ENCODE peak calls at places on chromosomes 2 and 18, in six cellular contexts. T, V, C, Q, L and I are unnamed samples.

GRCh38 chr2:200177971-200178911 is 128.3 kb upstream of the SPATS2L start:
- DNase-seq in L (peak), T (no peak), V (no peak), Q (peak), C (peak), I (no peak)

GRCh38 chr2:240593703-240594451 is 7.3 kb downstream of the CAPN10 start:
- DNase-seq in C (no peak), T (peak), Q (no peak), V (peak), L (peak), I (no peak)

GRCh38 chr2:196259507-196260481 is 88.4 kb upstream of the STK17B start:
- DNase-seq in V (no peak), L (no peak), T (no peak), Q (no peak), C (peak), I (peak)

GRCh38 chr2:242024751-242025355 is 155.3 kb downstream of the RTP5 start:
- DNase-seq in V (no peak), C (no peak), Q (no peak), T (peak), L (no peak), I (no peak)

GRCh38 chr2:106885326-106885725 is 641 bp downstream of the ST6GAL2 start:
- DNase-seq in V (no peak), Q (no peak), C (peak), T (no peak), L (no peak), I (no peak)

GRCh38 chr2:226208726-226209125 is 590.9 kb downstream of the IRS1 start:
- DNase-seq in L (no peak), Q (no peak), T (no peak), C (no peak), V (no peak), I (no peak)

GRCh38 chr2:120740765-120741513 is 5.3 kb downstream of the GLI2 start:
- DNase-seq in C (peak), Q (no peak), L (no peak), V (peak), T (no peak), I (no peak)

GRCh38 chr2:234802845-234803171 is 149.0 kb upstream of the SH3BP4 start:
- DNase-seq in C (no peak), T (no peak), Q (no peak), L (no peak), V (no peak), I (no peak)

GRCh38 chr2:83837823-83838222 is 621.3 kb downstream of the SUCLG1 start:
- DNase-seq in L (no peak), T (no peak), V (no peak), Q (no peak), C (no peak), I (no peak)

GRCh38 chr2:218832520-218832919 is 917 bp upstream of the PRKAG3 start:
- DNase-seq in C (no peak), Q (no peak), V (no peak), L (peak), T (no peak), I (no peak)

GRCh38 chr2:61135510-61135909 is 26.5 kb upstream of the C2orf74 start:
- DNase-seq in Q (peak), C (peak), L (no peak), V (peak), T (no peak), I (peak)

GRCh38 chr2:14454102-14454676 is 178.3 kb upstream of the LRATD1 start:
- DNase-seq in C (no peak), Q (no peak), T (no peak), V (no peak), L (no peak), I (no peak)

GRCh38 chr18:50179465-50179864 is 15.5 kb downstream of the MYO5B start:
- DNase-seq in T (no peak), V (no peak), Q (no peak), L (no peak), C (no peak), I (no peak)

GRCh38 chr2:235312571-235312970 is 181.3 kb upstream of the AGAP1 start:
- DNase-seq in L (no peak), C (no peak), T (no peak), V (no peak), Q (no peak), I (no peak)

GRCh38 chr2:29134933-29135332 is 19.7 kb downstream of the CLIP4 start:
- DNase-seq in C (no peak), V (no peak), Q (no peak), T (no peak), L (no peak), I (no peak)

GRCh38 chr2:205754285-205754923 is 72.1 kb downstream of the NRP2 start:
- DNase-seq in V (no peak), Q (no peak), C (no peak), T (no peak), L (no peak), I (no peak)

GRCh38 chr18:2515908-2516625 is 55.2 kb downstream of the METTL4 start:
- DNase-seq in T (no peak), L (no peak), V (no peak), C (peak), Q (peak), I (no peak)

GRCh38 chr2:209314641-209315040 is 109.2 kb upstream of the MAP2 start:
- DNase-seq in C (no peak), T (no peak), V (no peak), Q (no peak), L (no peak), I (no peak)

GRCh38 chr2:105447476-105447875 is 48.6 kb upstream of the FHL2 start:
- DNase-seq in Q (no peak), T (no peak), C (no peak), L (no peak), V (no peak), I (no peak)

GRCh38 chr2:205612661-205613060 is 69.6 kb upstream of the NRP2 start:
- DNase-seq in Q (no peak), C (no peak), L (no peak), V (no peak), T (no peak), I (peak)

GRCh38 chr2:84816426-84817026 is 64.4 kb downstream of the TRABD2A start:
- DNase-seq in V (no peak), T (no peak), L (no peak), Q (no peak), C (no peak), I (no peak)

GRCh38 chr18:22473366-22473765 is 55.7 kb upstream of the CTAGE1 start:
- DNase-seq in L (no peak), T (no peak), Q (no peak), V (no peak), C (no peak), I (no peak)

GRCh38 chr2:55371387-55371786 is 48.3 kb downstream of the CCDC88A start:
- DNase-seq in T (no peak), Q (no peak), C (no peak), V (no peak), L (no peak), I (no peak)

GRCh38 chr2:64767670-64768425 is 114.1 kb upstream of the SERTAD2 start:
- DNase-seq in C (peak), T (peak), V (peak), L (peak), Q (peak), I (peak)

DNA sequence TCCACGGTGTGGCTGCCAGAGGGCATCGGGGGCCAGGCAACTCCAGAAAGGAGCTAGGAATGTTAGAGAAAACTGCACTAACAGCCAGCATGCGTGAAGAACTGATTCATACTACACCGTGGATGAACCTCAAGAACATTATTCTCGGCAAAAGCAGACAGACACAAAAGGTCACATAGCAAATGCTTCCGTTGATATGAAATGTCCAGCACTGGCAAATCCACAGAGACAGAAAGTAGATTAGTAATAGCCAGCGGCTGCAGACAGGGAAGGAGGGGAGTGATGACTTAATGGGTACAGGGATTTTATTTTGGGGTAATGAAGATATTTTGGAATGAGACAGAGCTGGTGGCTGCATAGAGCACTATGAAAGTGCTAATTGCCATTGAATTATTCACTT is 37.4 kb downstream of the SCTR start:
- DNase-seq in Q (no peak), L (no peak), T (no peak), V (no peak), C (peak), I (no peak)
- TF ChIP-seq POLR2A in Q (no peak), L (no peak), T (no peak), V (no peak), C (no peak), I (no peak)

DNA sequence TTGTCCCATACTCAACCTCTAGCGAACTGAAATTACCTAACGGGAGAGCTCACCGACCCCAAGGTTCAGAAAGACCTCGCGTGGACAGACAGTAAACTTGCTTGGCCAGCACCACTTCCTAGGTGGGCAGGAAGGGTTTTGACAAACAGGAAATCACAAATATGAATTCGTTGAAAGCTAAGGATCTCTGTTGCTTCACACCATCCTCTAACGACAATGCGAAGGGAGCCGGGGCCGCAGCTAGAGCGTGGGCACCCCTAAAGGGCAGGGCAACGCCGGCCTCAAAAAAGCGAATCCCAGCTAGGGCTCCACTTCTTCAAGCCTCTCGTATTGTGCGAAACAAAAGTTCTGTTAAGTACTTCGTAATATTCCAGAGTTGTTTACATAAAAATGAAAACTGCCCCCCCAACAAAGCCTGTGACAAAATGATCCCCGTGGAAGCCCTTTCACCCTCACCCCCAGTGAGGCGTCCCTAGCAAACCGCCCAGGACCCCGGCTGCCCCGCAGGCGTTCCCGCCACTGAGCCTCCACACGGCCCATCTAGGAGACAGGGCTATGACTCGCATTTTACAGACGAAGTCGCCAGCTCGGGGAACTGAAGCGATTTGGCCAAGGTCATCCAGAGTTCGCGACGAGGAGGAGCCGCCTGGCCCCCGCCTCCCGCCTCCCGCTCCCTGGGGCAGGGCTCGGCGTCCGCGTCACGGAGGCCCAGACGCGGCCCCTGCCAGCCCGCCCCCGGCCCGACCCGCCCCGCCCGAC is 548 bp downstream of the KANSL3 start:
- DNase-seq in T (peak), Q (peak), C (peak), L (peak), V (peak), I (peak)
- TF ChIP-seq POLR2A in T (peak), Q (no peak), C (no peak), L (peak), V (no peak), I (peak)

GRCh38 chr18:62539284-62540168 is 16.7 kb downstream of the ZCCHC2 start:
- DNase-seq in C (no peak), L (no peak), V (no peak), T (no peak), Q (no peak), I (no peak)
- TF ChIP-seq POLR2A in C (no peak), L (no peak), V (no peak), T (no peak), Q (no peak), I (no peak)

GRCh38 chr2:170457742-170458141 is 257.4 kb upstream of the SP5 start:
- DNase-seq in L (no peak), V (no peak), T (no peak), C (no peak), Q (no peak), I (no peak)

GRCh38 chr2:170456914-170457313 is 258.2 kb upstream of the SP5 start:
- DNase-seq in C (no peak), Q (no peak), V (no peak), L (no peak), T (no peak), I (no peak)

GRCh38 chr2:170454471-170455372 is 260.4 kb upstream of the SP5 start:
- DNase-seq in C (no peak), V (no peak), L (no peak), Q (no peak), T (no peak), I (no peak)

GRCh38 chr2:170455617-170456426 is 259.3 kb upstream of the SP5 start:
- DNase-seq in T (no peak), L (no peak), Q (no peak), V (no peak), C (peak), I (no peak)
- TF ChIP-seq POLR2A in T (no peak), L (no peak), Q (no peak), V (no peak), C (no peak), I (no peak)

DNA sequence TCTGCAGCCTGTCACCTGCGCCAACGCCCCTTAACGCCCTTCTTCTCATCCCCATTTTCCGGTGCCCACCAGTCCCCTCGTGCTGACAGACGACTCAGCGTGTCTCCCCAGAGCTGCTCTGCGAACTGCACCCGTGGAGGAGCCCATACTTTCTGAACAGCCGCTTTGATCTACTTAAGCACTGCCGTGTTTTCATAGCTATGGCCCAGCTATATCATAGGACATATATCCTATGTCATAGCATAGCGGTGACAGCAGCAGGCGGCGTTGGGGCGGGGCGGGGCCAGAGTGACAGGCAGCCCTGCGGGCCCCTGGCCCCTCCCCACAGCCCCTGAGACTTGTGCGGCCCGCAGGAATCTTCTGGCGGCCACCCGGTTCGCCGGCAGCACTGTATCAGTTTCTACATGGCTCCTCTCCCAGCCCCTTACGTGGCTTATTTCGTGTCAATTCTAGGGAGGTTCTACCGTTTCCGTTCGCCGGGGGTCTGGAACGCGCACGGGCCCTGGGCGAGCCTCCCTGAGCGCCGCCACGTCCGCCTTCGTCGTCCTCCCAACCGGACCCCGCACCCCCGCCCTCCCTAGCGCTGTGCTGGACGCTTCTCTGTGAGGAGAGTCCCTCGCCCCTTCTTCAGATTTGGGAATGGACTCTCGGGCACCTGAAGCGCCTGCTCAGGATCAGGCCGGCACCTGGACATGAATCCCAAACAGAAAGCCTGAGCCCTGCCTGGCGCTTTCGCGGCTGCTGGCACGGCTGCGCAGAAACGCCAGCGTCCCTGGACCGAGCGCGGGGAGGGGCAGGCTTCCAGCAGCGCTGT is 35.4 kb downstream of the PTPN18 start:
- DNase-seq in L (peak), V (peak), T (peak), C (peak), Q (peak), I (peak)
- TF ChIP-seq POLR2A in L (peak), V (no peak), T (no peak), C (peak), Q (peak), I (no peak)

GRCh38 chr2:128395640-128396499 is 77.2 kb upstream of the HS6ST1 start:
- DNase-seq in C (no peak), Q (peak), L (no peak), V (no peak), T (no peak), I (no peak)
- TF ChIP-seq POLR2A in C (no peak), Q (no peak), L (no peak), V (no peak), T (no peak), I (no peak)

DNA sequence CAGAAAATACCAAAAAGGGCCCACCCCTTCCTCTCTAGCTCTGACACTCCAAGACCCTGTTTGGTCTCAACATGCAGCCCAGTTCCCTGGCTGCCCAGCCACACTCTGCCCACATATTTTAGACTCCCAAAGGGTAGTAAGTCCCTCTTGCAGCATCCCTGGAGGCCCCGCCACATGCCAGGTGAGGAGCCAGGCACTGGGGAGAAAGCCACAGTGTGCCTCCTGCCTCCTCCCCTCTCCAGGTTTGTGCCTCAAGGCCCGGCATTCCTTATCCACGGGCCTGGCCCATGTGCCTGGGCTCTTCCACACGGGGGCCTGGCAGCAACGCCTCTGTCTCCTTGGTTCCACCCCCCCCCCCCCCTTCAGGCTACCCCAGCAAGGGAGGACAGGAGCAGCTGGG is 75.5 kb downstream of the HS1BP3 start:
- DNase-seq in L (no peak), Q (no peak), T (no peak), C (no peak), V (peak), I (no peak)
- TF ChIP-seq POLR2A in L (no peak), Q (no peak), T (no peak), C (no peak), V (no peak), I (no peak)

GRCh38 chr2:96485751-96486643 is 19.2 kb downstream of the NEURL3 start:
- DNase-seq in C (no peak), V (peak), Q (peak), L (peak), T (peak), I (peak)
- TF ChIP-seq POLR2A in C (no peak), V (no peak), Q (peak), L (peak), T (peak), I (peak)